ENCODE peak calls at places on chromosomes 6 and 20, in eight cellular contexts. One of them, this sample, is unnamed.

GRCh38 chr20:23366384-23366783 is 4.4 kb downstream of the GZF1 start:
- DNase-seq in dorsolateral prefrontal cortex: no peak
- DNase-seq in prostate gland: no peak
- DNase-seq in fibroblast of lung: no peak
- DNase-seq in GM12865: no peak
- DNase-seq in foreskin fibroblast: no peak
- DNase-seq in mucosa of descending colon: no peak
- DNase-seq in left lung: no peak
- DNase-seq in this sample: no peak

GRCh38 chr6:167793421-167793820 is 33.3 kb upstream of the AFDN start:
- DNase-seq in dorsolateral prefrontal cortex: no peak
- DNase-seq in prostate gland: no peak
- DNase-seq in fibroblast of lung: peak; percentile 9
- DNase-seq in GM12865: no peak
- DNase-seq in foreskin fibroblast: no peak
- DNase-seq in mucosa of descending colon: no peak
- DNase-seq in left lung: no peak
- DNase-seq in this sample: peak; percentile 24

GRCh38 chr6:52454556-52454955 is 34.4 kb downstream of the EFHC1 start:
- DNase-seq in dorsolateral prefrontal cortex: no peak
- DNase-seq in prostate gland: no peak
- DNase-seq in fibroblast of lung: peak; percentile 79
- DNase-seq in GM12865: no peak
- DNase-seq in foreskin fibroblast: peak; percentile 10
- DNase-seq in mucosa of descending colon: no peak
- DNase-seq in left lung: no peak
- DNase-seq in this sample: peak; percentile 11

GRCh38 chr20:54165014-54165413 is 8.8 kb downstream of the CYP24A1 start:
- DNase-seq in dorsolateral prefrontal cortex: no peak
- DNase-seq in prostate gland: no peak
- DNase-seq in fibroblast of lung: no peak
- DNase-seq in GM12865: no peak
- DNase-seq in foreskin fibroblast: no peak
- DNase-seq in mucosa of descending colon: no peak
- DNase-seq in left lung: no peak
- DNase-seq in this sample: no peak

GRCh38 chr6:150745896-150746295 is 119.6 kb upstream of the MTHFD1L start:
- DNase-seq in dorsolateral prefrontal cortex: no peak
- DNase-seq in prostate gland: no peak
- DNase-seq in fibroblast of lung: no peak
- DNase-seq in GM12865: no peak
- DNase-seq in foreskin fibroblast: no peak
- DNase-seq in mucosa of descending colon: no peak
- DNase-seq in left lung: no peak
- DNase-seq in this sample: no peak

GRCh38 chr20:25275813-25276532 is 28.1 kb downstream of the PYGB start:
- DNase-seq in dorsolateral prefrontal cortex: peak; percentile 9
- DNase-seq in prostate gland: no peak
- DNase-seq in fibroblast of lung: no peak
- DNase-seq in GM12865: no peak
- DNase-seq in foreskin fibroblast: no peak
- DNase-seq in mucosa of descending colon: peak; percentile 42
- DNase-seq in left lung: peak; percentile 50
- DNase-seq in this sample: no peak

GRCh38 chr6:130696806-130697205 is 130.4 kb upstream of the SMLR1 start:
- DNase-seq in dorsolateral prefrontal cortex: no peak
- DNase-seq in prostate gland: no peak
- DNase-seq in fibroblast of lung: no peak
- DNase-seq in GM12865: no peak
- DNase-seq in foreskin fibroblast: peak; percentile 55
- DNase-seq in mucosa of descending colon: no peak
- DNase-seq in left lung: no peak
- DNase-seq in this sample: no peak

GRCh38 chr20:6122111-6122872 is 538 bp downstream of the FERMT1 start:
- DNase-seq in dorsolateral prefrontal cortex: no peak
- DNase-seq in prostate gland: peak; percentile 68
- DNase-seq in fibroblast of lung: peak; percentile 56
- DNase-seq in GM12865: no peak
- DNase-seq in foreskin fibroblast: peak; percentile 46
- DNase-seq in mucosa of descending colon: no peak
- DNase-seq in left lung: no peak
- DNase-seq in this sample: no peak

GRCh38 chr20:15496501-15497039 is 1076.7 kb downstream of the KIF16B start:
- DNase-seq in dorsolateral prefrontal cortex: no peak
- DNase-seq in prostate gland: no peak
- DNase-seq in fibroblast of lung: no peak
- DNase-seq in GM12865: no peak
- DNase-seq in foreskin fibroblast: no peak
- DNase-seq in mucosa of descending colon: no peak
- DNase-seq in left lung: no peak
- DNase-seq in this sample: no peak

GRCh38 chr6:29671026-29671425 is 9.9 kb downstream of the ZFP57 start:
- DNase-seq in dorsolateral prefrontal cortex: no peak
- DNase-seq in prostate gland: no peak
- DNase-seq in fibroblast of lung: no peak
- DNase-seq in GM12865: no peak
- DNase-seq in foreskin fibroblast: no peak
- DNase-seq in mucosa of descending colon: no peak
- DNase-seq in left lung: no peak
- DNase-seq in this sample: no peak

GRCh38 chr20:56391596-56392281 is at the start of gene AURKA:
- DNase-seq in dorsolateral prefrontal cortex: no peak
- DNase-seq in prostate gland: no peak
- DNase-seq in fibroblast of lung: peak; percentile 18
- DNase-seq in GM12865: no peak
- DNase-seq in foreskin fibroblast: peak; percentile 19
- DNase-seq in mucosa of descending colon: no peak
- DNase-seq in left lung: no peak
- DNase-seq in this sample: no peak

GRCh38 chr20:58138395-58138794 is 90.1 kb downstream of the ANKRD60 start:
- DNase-seq in dorsolateral prefrontal cortex: no peak
- DNase-seq in prostate gland: no peak
- DNase-seq in fibroblast of lung: no peak
- DNase-seq in GM12865: no peak
- DNase-seq in foreskin fibroblast: no peak
- DNase-seq in mucosa of descending colon: no peak
- DNase-seq in left lung: no peak
- DNase-seq in this sample: no peak

GRCh38 chr6:47413752-47414516 is 63.7 kb upstream of the CD2AP start:
- DNase-seq in dorsolateral prefrontal cortex: peak; percentile 38
- DNase-seq in prostate gland: peak; percentile 51
- DNase-seq in fibroblast of lung: peak; percentile 64
- DNase-seq in GM12865: peak; percentile 74
- DNase-seq in foreskin fibroblast: peak; percentile 79
- DNase-seq in mucosa of descending colon: no peak
- DNase-seq in left lung: no peak
- DNase-seq in this sample: peak; percentile 63
- H3K4me3 ChIP-seq in dorsolateral prefrontal cortex: peak overlapping the region; percentile 56
- H3K4me3 ChIP-seq in prostate gland: peak overlapping the region; percentile 36
- H3K4me3 ChIP-seq in fibroblast of lung: peak overlapping the region; percentile 11
- H3K4me3 ChIP-seq in GM12865: peak overlapping the region; percentile 63
- H3K4me3 ChIP-seq in foreskin fibroblast: peak overlapping the region; percentile 59
- H3K4me3 ChIP-seq in mucosa of descending colon: no peak overlapping the region
- H3K4me3 ChIP-seq in left lung: peak overlapping the region; percentile 32
- H3K4me3 ChIP-seq in this sample: no peak overlapping the region

DNA sequence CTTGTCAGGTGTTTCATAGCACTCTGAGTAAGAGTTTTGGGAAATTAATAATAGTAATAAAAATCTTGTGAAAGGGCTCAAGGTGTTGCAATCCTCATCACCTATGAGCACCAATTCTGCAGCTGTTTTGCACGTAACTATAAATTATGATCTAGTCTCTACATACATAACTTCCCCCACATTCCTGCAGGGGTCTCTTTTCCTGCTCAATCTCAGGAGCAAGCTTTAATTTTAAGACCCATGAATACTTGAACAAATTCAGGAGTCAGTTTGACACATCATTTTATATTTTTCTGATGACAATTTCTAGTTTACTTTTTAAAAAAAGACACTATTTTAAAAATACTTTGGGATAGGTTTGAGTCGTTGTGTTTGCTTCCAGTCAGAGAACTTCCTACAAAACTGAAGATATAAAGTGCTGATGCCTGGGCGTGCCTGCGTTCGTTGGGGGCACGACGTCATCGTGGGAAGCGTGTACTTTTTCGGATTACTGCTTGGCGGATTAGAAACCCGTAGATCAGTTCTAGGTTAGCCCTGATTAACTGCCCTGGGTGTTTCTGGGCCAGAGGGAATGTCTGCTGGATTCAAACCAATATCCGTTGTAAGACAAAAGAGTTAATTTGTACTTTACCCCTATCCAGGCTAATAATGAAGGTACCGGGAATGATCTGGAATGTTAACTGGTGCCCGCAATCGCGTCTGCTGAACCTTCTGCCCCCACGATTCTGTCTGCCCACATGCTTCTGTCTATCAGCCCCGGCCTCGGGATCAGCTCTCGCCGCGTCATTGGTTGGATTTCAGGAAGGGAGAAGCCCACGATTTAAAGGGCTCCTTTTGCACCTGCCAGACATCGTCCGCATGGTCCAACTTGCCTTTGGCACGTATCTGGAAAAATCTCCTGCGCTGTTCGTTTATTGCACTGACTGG is 940 bp upstream of the E2F3 start:
- DNase-seq in dorsolateral prefrontal cortex: no peak
- DNase-seq in prostate gland: no peak
- DNase-seq in fibroblast of lung: peak; percentile 18
- DNase-seq in GM12865: peak; percentile 32
- DNase-seq in foreskin fibroblast: peak; percentile 51
- DNase-seq in mucosa of descending colon: peak; percentile 84
- DNase-seq in left lung: peak; percentile 83
- DNase-seq in this sample: no peak
- TF ChIP-seq CTCF in dorsolateral prefrontal cortex: peak; percentile 46
- TF ChIP-seq CTCF in prostate gland: no peak
- TF ChIP-seq CTCF in fibroblast of lung: peak; percentile 45
- TF ChIP-seq CTCF in GM12865: no peak
- TF ChIP-seq CTCF in foreskin fibroblast: peak; percentile 19
- TF ChIP-seq CTCF in mucosa of descending colon: no peak
- TF ChIP-seq CTCF in left lung: peak; percentile 23
- TF ChIP-seq CTCF in this sample: peak; percentile 57

GRCh38 chr20:46400828-46401477 is 5.5 kb downstream of the ELMO2 start:
- DNase-seq in dorsolateral prefrontal cortex: no peak
- DNase-seq in prostate gland: no peak
- DNase-seq in fibroblast of lung: peak; percentile 48
- DNase-seq in GM12865: no peak
- DNase-seq in foreskin fibroblast: peak; percentile 80
- DNase-seq in mucosa of descending colon: no peak
- DNase-seq in left lung: no peak
- DNase-seq in this sample: no peak

GRCh38 chr20:46399401-46399800 is 7.0 kb downstream of the ELMO2 start:
- DNase-seq in dorsolateral prefrontal cortex: no peak
- DNase-seq in prostate gland: peak; percentile 54
- DNase-seq in fibroblast of lung: no peak
- DNase-seq in GM12865: no peak
- DNase-seq in foreskin fibroblast: no peak
- DNase-seq in mucosa of descending colon: no peak
- DNase-seq in left lung: no peak
- DNase-seq in this sample: no peak

GRCh38 chr20:46400253-46400652 is 6.2 kb downstream of the ELMO2 start:
- DNase-seq in dorsolateral prefrontal cortex: no peak
- DNase-seq in prostate gland: no peak
- DNase-seq in fibroblast of lung: peak; percentile 74
- DNase-seq in GM12865: no peak
- DNase-seq in foreskin fibroblast: peak; percentile 85
- DNase-seq in mucosa of descending colon: no peak
- DNase-seq in left lung: no peak
- DNase-seq in this sample: no peak

GRCh38 chr20:46401478-46401860 is 4.9 kb downstream of the ELMO2 start:
- DNase-seq in dorsolateral prefrontal cortex: no peak
- DNase-seq in prostate gland: no peak
- DNase-seq in fibroblast of lung: no peak
- DNase-seq in GM12865: peak; percentile 64
- DNase-seq in foreskin fibroblast: no peak
- DNase-seq in mucosa of descending colon: no peak
- DNase-seq in left lung: no peak
- DNase-seq in this sample: no peak

DNA sequence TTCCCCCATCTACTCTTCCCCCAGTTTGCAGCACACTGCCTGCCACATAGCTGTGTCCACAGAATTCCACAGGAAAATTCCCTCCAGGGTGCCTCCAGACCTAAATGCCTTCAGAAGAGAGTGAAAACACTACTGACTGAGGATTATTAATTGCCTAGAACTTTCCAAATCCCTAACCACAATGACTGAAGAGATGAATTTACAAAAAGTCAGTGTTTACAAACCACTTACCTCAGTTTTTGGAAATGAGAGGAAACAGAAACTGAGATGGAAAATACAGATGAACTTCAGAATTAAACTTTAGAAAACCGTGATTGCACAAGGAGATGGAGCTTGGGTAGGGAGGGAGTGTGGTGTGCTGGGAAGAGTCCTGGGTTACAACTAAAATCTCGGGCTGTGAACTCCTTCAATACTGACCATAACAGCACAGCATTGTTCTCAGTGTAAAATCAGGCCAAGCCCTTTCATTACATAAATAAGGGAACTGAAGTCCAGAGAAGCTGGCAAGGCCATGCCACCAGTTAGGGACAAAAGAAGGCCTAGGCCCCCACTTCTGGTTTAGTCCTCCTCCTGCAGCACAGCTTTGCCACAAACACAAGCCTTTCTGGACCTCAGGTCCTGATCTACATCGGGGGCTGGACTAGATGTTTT is 4.1 kb downstream of the ELMO2 start:
- DNase-seq in dorsolateral prefrontal cortex: no peak
- DNase-seq in prostate gland: no peak
- DNase-seq in fibroblast of lung: peak; percentile 58
- DNase-seq in GM12865: no peak
- DNase-seq in foreskin fibroblast: peak; percentile 17
- DNase-seq in mucosa of descending colon: no peak
- DNase-seq in left lung: no peak
- DNase-seq in this sample: peak; percentile 15
- H3K4me3 ChIP-seq in dorsolateral prefrontal cortex: no peak overlapping the region
- H3K4me3 ChIP-seq in prostate gland: no peak overlapping the region
- H3K4me3 ChIP-seq in fibroblast of lung: no peak overlapping the region
- H3K4me3 ChIP-seq in GM12865: no peak overlapping the region
- H3K4me3 ChIP-seq in foreskin fibroblast: no peak overlapping the region
- H3K4me3 ChIP-seq in mucosa of descending colon: no peak overlapping the region
- H3K4me3 ChIP-seq in left lung: no peak overlapping the region
- H3K4me3 ChIP-seq in this sample: no peak overlapping the region

GRCh38 chr6:125665415-125665814 is 84.0 kb upstream of the HEY2 start:
- DNase-seq in dorsolateral prefrontal cortex: no peak
- DNase-seq in prostate gland: no peak
- DNase-seq in fibroblast of lung: no peak
- DNase-seq in GM12865: no peak
- DNase-seq in foreskin fibroblast: no peak
- DNase-seq in mucosa of descending colon: no peak
- DNase-seq in left lung: no peak
- DNase-seq in this sample: no peak

GRCh38 chr6:125670586-125670985 is 78.8 kb upstream of the HEY2 start:
- DNase-seq in dorsolateral prefrontal cortex: no peak
- DNase-seq in prostate gland: no peak
- DNase-seq in fibroblast of lung: no peak
- DNase-seq in GM12865: no peak
- DNase-seq in foreskin fibroblast: no peak
- DNase-seq in mucosa of descending colon: no peak
- DNase-seq in left lung: no peak
- DNase-seq in this sample: no peak

GRCh38 chr6:125671323-125671722 is 78.1 kb upstream of the HEY2 start:
- DNase-seq in dorsolateral prefrontal cortex: no peak
- DNase-seq in prostate gland: no peak
- DNase-seq in fibroblast of lung: no peak
- DNase-seq in GM12865: no peak
- DNase-seq in foreskin fibroblast: no peak
- DNase-seq in mucosa of descending colon: no peak
- DNase-seq in left lung: no peak
- DNase-seq in this sample: no peak

GRCh38 chr6:125668071-125668470 is 81.4 kb upstream of the HEY2 start:
- DNase-seq in dorsolateral prefrontal cortex: no peak
- DNase-seq in prostate gland: no peak
- DNase-seq in fibroblast of lung: no peak
- DNase-seq in GM12865: no peak
- DNase-seq in foreskin fibroblast: no peak
- DNase-seq in mucosa of descending colon: no peak
- DNase-seq in left lung: no peak
- DNase-seq in this sample: no peak

GRCh38 chr6:125667326-125667725 is 82.1 kb upstream of the HEY2 start:
- DNase-seq in dorsolateral prefrontal cortex: no peak
- DNase-seq in prostate gland: no peak
- DNase-seq in fibroblast of lung: no peak
- DNase-seq in GM12865: no peak
- DNase-seq in foreskin fibroblast: no peak
- DNase-seq in mucosa of descending colon: no peak
- DNase-seq in left lung: no peak
- DNase-seq in this sample: no peak
- TF ChIP-seq CTCF in dorsolateral prefrontal cortex: no peak
- TF ChIP-seq CTCF in prostate gland: no peak
- TF ChIP-seq CTCF in fibroblast of lung: no peak
- TF ChIP-seq CTCF in GM12865: no peak
- TF ChIP-seq CTCF in foreskin fibroblast: no peak
- TF ChIP-seq CTCF in mucosa of descending colon: no peak
- TF ChIP-seq CTCF in left lung: no peak
- TF ChIP-seq CTCF in this sample: no peak